ENCODE peak calls at places on chromosomes 13 and 19, in five cellular contexts. One of them, this sample, is unnamed.

GRCh38 chr13:33017410-33017929 is 1.2 kb downstream of the KL start:
- DNase-seq in mesendoderm: peak
- DNase-seq in A549: peak
- DNase-seq in neural progenitor cell: peak
- DNase-seq in OCI-LY7: peak
- DNase-seq in this sample: peak

GRCh38 chr19:6767357-6768235 is at the start of gene SH2D3A:
- DNase-seq in OCI-LY7: peak
- DNase-seq in mesendoderm: peak
- DNase-seq in A549: peak
- DNase-seq in neural progenitor cell: peak
- DNase-seq in this sample: peak

GRCh38 chr13:40813662-40814454 is 24.4 kb downstream of the SLC25A15 start:
- DNase-seq in A549: no peak
- DNase-seq in OCI-LY7: peak
- DNase-seq in mesendoderm: peak
- DNase-seq in neural progenitor cell: peak
- DNase-seq in this sample: peak

GRCh38 chr13:112870737-112871287 is 98.2 kb upstream of the MCF2L start:
- DNase-seq in OCI-LY7: no peak
- DNase-seq in A549: no peak
- DNase-seq in neural progenitor cell: no peak
- DNase-seq in mesendoderm: no peak
- DNase-seq in this sample: no peak

GRCh38 chr13:43543331-43543730 is 243.4 kb downstream of the ENOX1 start:
- DNase-seq in neural progenitor cell: no peak
- DNase-seq in mesendoderm: no peak
- DNase-seq in OCI-LY7: no peak
- DNase-seq in A549: no peak
- DNase-seq in this sample: no peak

GRCh38 chr19:14544977-14545715 is 15.8 kb downstream of the TECR start:
- DNase-seq in mesendoderm: no peak
- DNase-seq in OCI-LY7: no peak
- DNase-seq in neural progenitor cell: no peak
- DNase-seq in A549: no peak
- DNase-seq in this sample: no peak

GRCh38 chr13:39527961-39528720 is 74.9 kb downstream of the LHFPL6 start:
- DNase-seq in mesendoderm: peak
- DNase-seq in A549: peak
- DNase-seq in neural progenitor cell: no peak
- DNase-seq in OCI-LY7: no peak
- DNase-seq in this sample: no peak

GRCh38 chr19:4976412-4977298 is 7.7 kb downstream of the KDM4B start:
- DNase-seq in neural progenitor cell: peak
- DNase-seq in mesendoderm: peak
- DNase-seq in A549: peak
- DNase-seq in OCI-LY7: no peak
- DNase-seq in this sample: peak

GRCh38 chr19:30293051-30293785 is 79.0 kb upstream of the ZNF536 start:
- DNase-seq in mesendoderm: no peak
- DNase-seq in neural progenitor cell: no peak
- DNase-seq in OCI-LY7: no peak
- DNase-seq in A549: no peak
- DNase-seq in this sample: no peak

GRCh38 chr19:29378543-29379105 is 147.2 kb upstream of the VSTM2B start:
- DNase-seq in mesendoderm: no peak
- DNase-seq in A549: no peak
- DNase-seq in neural progenitor cell: no peak
- DNase-seq in OCI-LY7: no peak
- DNase-seq in this sample: no peak

GRCh38 chr19:35644987-35645679 is 3.0 kb upstream of the COX6B1 start:
- DNase-seq in A549: peak
- DNase-seq in mesendoderm: peak
- DNase-seq in OCI-LY7: peak
- DNase-seq in neural progenitor cell: peak
- DNase-seq in this sample: peak

DNA sequence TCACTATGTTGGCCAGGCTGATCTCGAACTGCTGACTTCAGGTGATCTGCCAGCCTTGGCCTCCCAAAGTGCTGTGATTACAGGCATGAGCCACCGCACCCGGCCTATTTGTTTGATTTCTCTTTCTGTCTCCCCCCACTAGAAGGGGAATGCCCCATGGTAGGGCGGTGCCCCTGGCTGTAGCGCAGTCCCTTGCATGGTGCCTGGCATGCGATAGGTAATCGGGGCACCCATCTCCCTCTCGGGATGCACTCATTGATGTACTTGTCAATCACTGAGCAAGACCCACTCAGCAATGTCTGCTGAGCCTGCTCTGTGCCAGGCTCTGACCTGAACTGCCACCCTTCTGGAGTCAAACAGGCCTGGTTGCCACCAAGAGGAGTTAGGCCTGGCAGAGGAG is 19.8 kb downstream of the DNM2 start:
- DNase-seq in OCI-LY7: peak
- DNase-seq in mesendoderm: no peak
- DNase-seq in neural progenitor cell: no peak
- DNase-seq in A549: no peak
- DNase-seq in this sample: no peak
- H3K4me2 ChIP-seq in OCI-LY7: no peak
- H3K4me2 ChIP-seq in mesendoderm: no peak
- H3K4me2 ChIP-seq in neural progenitor cell: no peak
- H3K4me2 ChIP-seq in A549: no peak
- H3K4me2 ChIP-seq in this sample: no peak

DNA sequence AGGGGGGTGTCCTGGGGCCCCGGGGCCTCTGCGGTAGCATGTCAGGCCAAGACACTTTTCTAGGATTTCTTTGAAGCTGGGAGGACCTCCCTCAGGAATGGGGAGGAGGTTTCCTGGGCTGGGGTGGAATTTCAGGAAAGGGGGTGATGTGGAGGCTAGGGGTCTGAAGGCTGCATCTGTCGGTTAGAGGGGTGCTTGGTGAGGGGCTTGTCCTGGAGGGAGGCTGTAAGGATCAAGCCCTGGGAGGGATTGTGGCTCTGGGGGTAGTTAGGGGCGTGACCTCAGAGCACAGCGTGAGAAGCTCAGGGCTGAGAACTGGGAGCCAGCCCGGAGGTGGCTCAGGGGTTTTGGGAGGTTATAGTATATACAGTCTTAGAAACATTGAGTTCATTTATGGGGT is 1.6 kb downstream of the RRAS start:
- DNase-seq in neural progenitor cell: peak
- DNase-seq in mesendoderm: peak
- DNase-seq in OCI-LY7: no peak
- DNase-seq in A549: peak
- DNase-seq in this sample: peak
- H3K4me2 ChIP-seq in neural progenitor cell: peak
- H3K4me2 ChIP-seq in mesendoderm: peak
- H3K4me2 ChIP-seq in OCI-LY7: no peak
- H3K4me2 ChIP-seq in A549: peak
- H3K4me2 ChIP-seq in this sample: peak

GRCh38 chr19:50725932-50726230 is 2.7 kb downstream of the CLEC11A start:
- DNase-seq in A549: no peak
- DNase-seq in mesendoderm: no peak
- DNase-seq in neural progenitor cell: no peak
- DNase-seq in OCI-LY7: no peak
- DNase-seq in this sample: no peak

GRCh38 chr19:50725218-50725931 is 2.2 kb downstream of the CLEC11A start:
- DNase-seq in OCI-LY7: no peak
- DNase-seq in mesendoderm: no peak
- DNase-seq in A549: no peak
- DNase-seq in neural progenitor cell: no peak
- DNase-seq in this sample: no peak

GRCh38 chr19:50723735-50724521 is 764 bp downstream of the CLEC11A start:
- DNase-seq in OCI-LY7: no peak
- DNase-seq in neural progenitor cell: no peak
- DNase-seq in A549: no peak
- DNase-seq in mesendoderm: no peak
- DNase-seq in this sample: no peak

GRCh38 chr19:50723069-50723468 is at the start of gene CLEC11A:
- DNase-seq in A549: no peak
- DNase-seq in mesendoderm: peak
- DNase-seq in OCI-LY7: no peak
- DNase-seq in neural progenitor cell: no peak
- DNase-seq in this sample: peak

DNA sequence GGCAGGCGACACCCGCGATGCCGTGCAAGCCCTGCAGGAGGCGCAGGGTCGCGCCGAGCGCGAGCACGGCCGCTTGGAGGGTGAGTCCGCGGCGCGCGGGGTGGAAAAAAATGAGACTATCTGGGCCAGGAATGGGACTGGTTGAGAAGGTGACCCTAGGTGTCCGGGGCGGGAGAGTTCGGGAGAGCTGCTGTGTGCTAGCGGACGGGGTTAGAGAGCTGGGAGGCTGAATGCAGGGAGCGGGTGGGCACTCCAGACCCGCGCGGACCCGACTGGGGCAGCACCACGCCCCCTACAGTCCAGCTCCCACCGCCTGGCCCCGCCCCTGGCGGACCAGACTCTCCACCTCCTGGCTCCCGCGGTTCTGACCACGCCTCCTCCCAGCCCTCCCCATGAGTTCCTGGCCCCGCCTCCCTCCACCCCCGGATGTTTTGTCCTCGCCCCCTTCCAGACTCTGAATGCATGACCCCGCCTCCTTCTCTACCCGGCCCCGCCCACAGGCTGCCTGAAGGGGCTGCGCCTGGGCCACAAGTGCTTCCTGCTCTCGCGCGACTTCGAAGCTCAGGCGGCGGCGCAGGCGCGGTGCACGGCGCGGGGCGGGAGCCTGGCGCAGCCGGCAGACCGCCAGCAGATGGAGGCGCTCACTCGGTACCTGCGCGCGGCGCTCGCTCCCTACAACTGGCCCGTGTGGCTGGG is 1.5 kb downstream of the CLEC11A start:
- DNase-seq in A549: peak
- DNase-seq in neural progenitor cell: peak
- DNase-seq in OCI-LY7: peak
- DNase-seq in mesendoderm: peak
- DNase-seq in this sample: peak
- H3K4me2 ChIP-seq in A549: peak
- H3K4me2 ChIP-seq in neural progenitor cell: peak
- H3K4me2 ChIP-seq in OCI-LY7: peak
- H3K4me2 ChIP-seq in mesendoderm: peak
- H3K4me2 ChIP-seq in this sample: peak

GRCh38 chr13:71760226-71760591 is 106.8 kb downstream of the DACH1 start:
- DNase-seq in A549: no peak
- DNase-seq in OCI-LY7: no peak
- DNase-seq in neural progenitor cell: no peak
- DNase-seq in mesendoderm: no peak
- DNase-seq in this sample: no peak
- H3K4me2 ChIP-seq in A549: no peak
- H3K4me2 ChIP-seq in OCI-LY7: no peak
- H3K4me2 ChIP-seq in neural progenitor cell: peak
- H3K4me2 ChIP-seq in mesendoderm: no peak
- H3K4me2 ChIP-seq in this sample: peak

GRCh38 chr13:101473458-101473857 is 21.0 kb downstream of the ITGBL1 start:
- DNase-seq in A549: no peak
- DNase-seq in mesendoderm: no peak
- DNase-seq in neural progenitor cell: no peak
- DNase-seq in OCI-LY7: no peak
- DNase-seq in this sample: no peak
- H3K4me2 ChIP-seq in A549: no peak
- H3K4me2 ChIP-seq in mesendoderm: no peak
- H3K4me2 ChIP-seq in neural progenitor cell: no peak
- H3K4me2 ChIP-seq in OCI-LY7: no peak
- H3K4me2 ChIP-seq in this sample: no peak

This sample was measured in GM23338.